ENCODE peak calls at places on chromosomes 5 and 9, in seven cellular contexts. X is A549, U is lung, M is GM13976, P is AG09309, D is BE2C, L is omental fat pad. T is an unnamed sample.

GRCh38 chr5:126414874-126415502 is 8.2 kb upstream of the GRAMD2B start:
- DNase-seq in L (no peak), P (no peak), X (no peak), U (no peak), D (no peak), M (no peak), T (no peak)

GRCh38 chr5:125604104-125604503 is 819.1 kb upstream of the GRAMD2B start:
- DNase-seq in P (no peak), M (no peak), D (no peak), X (no peak), L (no peak), U (no peak), T (no peak)

GRCh38 chr5:14675309-14675708 is 10.8 kb downstream of the OTULIN start:
- DNase-seq in M (no peak), X (no peak), U (no peak), P (no peak), D (no peak), L (no peak), T (no peak)

GRCh38 chr9:37669232-37669631 is 18.5 kb downstream of the FRMPD1 start:
- DNase-seq in L (no peak), D (no peak), X (no peak), U (no peak), P (no peak), M (no peak), T (no peak)

GRCh38 chr5:132651838-132652476 is 6.0 kb upstream of the IL13 start:
- DNase-seq in M (no peak), P (no peak), L (no peak), X (no peak), U (no peak), D (no peak), T (no peak)

GRCh38 chr9:81776390-81776789 is 87.0 kb upstream of the TLE1 start:
- DNase-seq in U (no peak), D (no peak), P (no peak), M (no peak), L (no peak), X (no peak), T (no peak)

GRCh38 chr5:159208508-159209437 is 580 bp downstream of the RNF145 start:
- DNase-seq in L (no peak), U (no peak), D (peak; percentile 63), P (no peak), X (no peak), M (peak; percentile 43), T (peak; percentile 59)

GRCh38 chr9:38114905-38115304 is 45.9 kb upstream of the SHB start:
- DNase-seq in D (no peak), L (no peak), M (no peak), U (no peak), X (no peak), P (no peak), T (no peak)

GRCh38 chr5:31995714-31996113 is 178.4 kb downstream of the GOLPH3 start:
- DNase-seq in U (no peak), P (no peak), D (no peak), L (no peak), M (no peak), X (no peak), T (no peak)

GRCh38 chr9:121700165-121700830 is 48.9 kb downstream of the DAB2IP start:
- DNase-seq in D (peak; percentile 76), U (peak; percentile 80), P (no peak), X (peak; percentile 57), L (no peak), M (peak; percentile 55), T (no peak)

GRCh38 chr9:2286825-2287455 is 271.8 kb downstream of the SMARCA2 start:
- DNase-seq in L (no peak), U (no peak), M (no peak), X (no peak), D (no peak), P (no peak), T (no peak)

GRCh38 chr9:124291801-124292396 is 34.1 kb downstream of the NEK6 start:
- DNase-seq in L (no peak), D (no peak), X (no peak), M (peak; percentile 85), P (no peak), U (no peak), T (no peak)

GRCh38 chr5:169412858-169413257 is 111.9 kb upstream of the SLIT3 start:
- DNase-seq in M (no peak), L (no peak), P (no peak), D (no peak), X (no peak), U (no peak), T (no peak)

GRCh38 chr9:35603506-35603985 is 1.5 kb upstream of the TESK1 start:
- DNase-seq in P (peak; percentile 76), L (no peak), D (no peak), M (no peak), X (no peak), U (peak; percentile 65), T (no peak)

GRCh38 chr9:31674264-31674663 is 710.2 kb upstream of the ACO1 start:
- DNase-seq in U (no peak), P (no peak), M (no peak), L (no peak), D (no peak), X (no peak), T (no peak)

GRCh38 chr5:159099049-159099760 is 511 bp downstream of the EBF1 start:
- DNase-seq in M (peak; percentile 59), P (peak; percentile 10), X (peak; percentile 48), U (no peak), D (peak; percentile 67), L (no peak), T (peak; percentile 64)

GRCh38 chr9:129141066-129142041 is 30.1 kb downstream of the PTPA start:
- DNase-seq in L (no peak), P (peak; percentile 83), U (peak; percentile 52), M (peak; percentile 76), X (no peak), D (no peak), T (no peak)

GRCh38 chr9:99074902-99075245 is 30.0 kb upstream of the TGFBR1 start:
- DNase-seq in L (no peak), X (no peak), P (no peak), U (no peak), M (no peak), D (no peak), T (no peak)

GRCh38 chr5:173204185-173204979 is 30.6 kb downstream of the NKX2-5 start:
- DNase-seq in U (no peak), L (no peak), M (no peak), D (no peak), X (no peak), P (no peak), T (no peak)

GRCh38 chr5:164562271-164562856 is 1056.9 kb downstream of the MAT2B start:
- DNase-seq in X (no peak), M (no peak), U (no peak), L (no peak), D (peak; percentile 47), P (no peak), T (no peak)

GRCh38 chr5:169268019-169268418 is 32.9 kb downstream of the SLIT3 start:
- DNase-seq in X (no peak), U (no peak), D (no peak), L (no peak), P (peak; percentile 85), M (no peak), T (no peak)

GRCh38 chr9:6426117-6426516 is 13.1 kb downstream of the UHRF2 start:
- DNase-seq in X (no peak), D (no peak), P (no peak), U (no peak), M (no peak), L (no peak), T (no peak)

DNA sequence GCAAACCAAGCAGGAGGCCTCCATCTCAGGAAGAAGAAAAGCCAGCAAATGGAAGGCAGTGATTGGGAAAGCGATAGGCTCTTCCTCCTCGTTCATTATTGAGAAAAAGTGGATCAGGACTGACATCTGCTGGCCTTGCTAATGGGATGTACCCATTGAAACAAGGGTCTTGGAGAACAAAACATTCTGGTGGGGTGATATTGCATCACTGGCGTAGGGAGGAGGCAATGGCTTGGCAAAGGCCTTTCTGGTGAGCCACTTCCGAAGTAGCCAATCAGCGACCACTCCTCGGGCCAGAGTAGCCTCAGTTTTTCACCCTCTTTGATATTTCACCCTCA is 86.7 kb upstream of the NFIB start:
- DNase-seq in P (no peak), U (peak; percentile 52), L (no peak), D (peak; percentile 50), X (peak; percentile 41), M (no peak), T (no peak)
- TF ChIP-seq CTCF in P (peak; percentile 35), U (no peak), L (no peak), D (peak; percentile 69), X (peak; percentile 63), M (no peak), T (no peak)

GRCh38 chr5:72246954-72247442 is 73.0 kb downstream of the MRPS27 start:
- DNase-seq in U (no peak), D (no peak), X (no peak), P (no peak), L (no peak), M (no peak), T (no peak)
- TF ChIP-seq CTCF in U (no peak), D (no peak), X (no peak), P (no peak), L (no peak), M (no peak), T (no peak)

GRCh38 chr5:111478266-111478665 is 34.1 kb downstream of the STARD4 start:
- DNase-seq in X (no peak), M (no peak), D (no peak), U (no peak), P (no peak), L (no peak), T (no peak)
- TF ChIP-seq CTCF in X (no peak), M (no peak), D (peak; percentile 45), U (no peak), P (peak; percentile 20), L (no peak), T (no peak)

GRCh38 chr5:80686757-80687156 is 32.0 kb upstream of the DHFR start:
- DNase-seq in L (no peak), M (no peak), X (no peak), P (no peak), D (no peak), U (no peak), T (no peak)
- TF ChIP-seq CTCF in L (no peak), M (no peak), X (peak; percentile 44), P (peak; percentile 34), D (peak; percentile 30), U (no peak), T (peak; percentile 70)

GRCh38 chr9:117622347-117622746 is 81.9 kb upstream of the TLR4 start:
- DNase-seq in X (no peak), P (no peak), D (no peak), U (no peak), M (no peak), L (no peak), T (no peak)
- TF ChIP-seq CTCF in X (no peak), P (peak; percentile 6), D (peak; percentile 5), U (no peak), M (no peak), L (no peak), T (no peak)

DNA sequence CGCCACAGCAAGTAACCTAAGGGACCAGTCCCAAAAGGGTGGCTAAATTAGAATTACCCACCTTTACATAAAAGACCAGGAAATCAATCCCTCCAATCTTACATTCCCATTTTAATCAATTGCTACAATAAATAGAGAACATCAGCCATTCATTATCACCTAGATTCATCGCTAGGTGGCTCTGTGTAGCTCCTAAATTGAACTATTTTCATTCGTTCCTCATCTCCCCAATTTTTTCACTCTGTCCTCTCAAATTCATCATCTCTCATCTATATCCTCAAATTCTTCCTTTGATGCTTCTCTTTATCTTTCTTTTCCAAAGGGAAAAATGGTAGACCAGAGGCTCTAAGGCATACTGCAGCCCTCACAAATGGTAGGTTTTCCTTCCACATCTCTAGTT is 108.2 kb upstream of the TNC start:
- DNase-seq in L (no peak), D (no peak), M (no peak), P (no peak), X (no peak), U (no peak), T (no peak)
- TF ChIP-seq CTCF in L (no peak), D (no peak), M (no peak), P (no peak), X (peak; percentile 60), U (no peak), T (no peak)

T was measured in mesothelial cell of epicardium.